ENCODE peak calls at places on chromosomes 16 and 17, in seven cellular contexts. One of them, this sample, is unnamed.

GRCh38 chr16:87459027-87459426 is 33.8 kb downstream of the ZCCHC14 start:
- DNase-seq in fibroblast of mammary gland: no peak
- DNase-seq in heart left ventricle: no peak
- DNase-seq in right lobe of liver: no peak
- DNase-seq in esophagus squamous epithelium: no peak
- DNase-seq in body of pancreas: no peak
- DNase-seq in cardiac fibroblast: no peak
- DNase-seq in this sample: no peak

GRCh38 chr17:7881655-7882054 is 6.9 kb upstream of the CHD3 start:
- DNase-seq in right lobe of liver: no peak
- DNase-seq in fibroblast of mammary gland: no peak
- DNase-seq in esophagus squamous epithelium: no peak
- DNase-seq in heart left ventricle: peak; percentile 23
- DNase-seq in body of pancreas: no peak
- DNase-seq in cardiac fibroblast: peak; percentile 26
- DNase-seq in this sample: no peak

GRCh38 chr17:57033296-57033695 is 51.8 kb upstream of the AKAP1 start:
- DNase-seq in right lobe of liver: no peak
- DNase-seq in fibroblast of mammary gland: no peak
- DNase-seq in esophagus squamous epithelium: no peak
- DNase-seq in body of pancreas: peak; percentile 60
- DNase-seq in cardiac fibroblast: peak; percentile 8
- DNase-seq in heart left ventricle: peak; percentile 49
- DNase-seq in this sample: no peak

GRCh38 chr17:27569884-27570577 is 61.0 kb upstream of the LGALS9 start:
- DNase-seq in right lobe of liver: no peak
- DNase-seq in body of pancreas: peak; percentile 59
- DNase-seq in heart left ventricle: no peak
- DNase-seq in cardiac fibroblast: no peak
- DNase-seq in esophagus squamous epithelium: no peak
- DNase-seq in fibroblast of mammary gland: no peak
- DNase-seq in this sample: no peak

GRCh38 chr17:59859444-59860025 is 33.2 kb downstream of the TUBD1 start:
- DNase-seq in right lobe of liver: no peak
- DNase-seq in body of pancreas: no peak
- DNase-seq in cardiac fibroblast: peak; percentile 81
- DNase-seq in heart left ventricle: no peak
- DNase-seq in esophagus squamous epithelium: no peak
- DNase-seq in fibroblast of mammary gland: peak; percentile 78
- DNase-seq in this sample: no peak

GRCh38 chr17:56112086-56112485 is 41.2 kb upstream of the ANKFN1 start:
- DNase-seq in cardiac fibroblast: no peak
- DNase-seq in heart left ventricle: no peak
- DNase-seq in fibroblast of mammary gland: peak; percentile 87
- DNase-seq in right lobe of liver: no peak
- DNase-seq in esophagus squamous epithelium: no peak
- DNase-seq in body of pancreas: no peak
- DNase-seq in this sample: no peak

GRCh38 chr16:27695161-27695560 is 145.2 kb downstream of the KATNIP start:
- DNase-seq in esophagus squamous epithelium: no peak
- DNase-seq in right lobe of liver: no peak
- DNase-seq in heart left ventricle: no peak
- DNase-seq in body of pancreas: no peak
- DNase-seq in fibroblast of mammary gland: no peak
- DNase-seq in cardiac fibroblast: no peak
- DNase-seq in this sample: no peak

GRCh38 chr17:10633738-10634379 is 23.2 kb downstream of the MYH3 start:
- DNase-seq in body of pancreas: no peak
- DNase-seq in right lobe of liver: no peak
- DNase-seq in esophagus squamous epithelium: no peak
- DNase-seq in cardiac fibroblast: no peak
- DNase-seq in heart left ventricle: no peak
- DNase-seq in fibroblast of mammary gland: no peak
- DNase-seq in this sample: no peak

GRCh38 chr17:21176996-21177395 is 37.0 kb downstream of the TMEM11 start:
- DNase-seq in right lobe of liver: peak; percentile 34
- DNase-seq in fibroblast of mammary gland: no peak
- DNase-seq in esophagus squamous epithelium: no peak
- DNase-seq in body of pancreas: no peak
- DNase-seq in heart left ventricle: no peak
- DNase-seq in cardiac fibroblast: no peak
- DNase-seq in this sample: no peak

GRCh38 chr16:17291289-17291688 is 179.5 kb downstream of the XYLT1 start:
- DNase-seq in esophagus squamous epithelium: no peak
- DNase-seq in fibroblast of mammary gland: no peak
- DNase-seq in body of pancreas: no peak
- DNase-seq in heart left ventricle: no peak
- DNase-seq in cardiac fibroblast: no peak
- DNase-seq in right lobe of liver: no peak
- DNase-seq in this sample: no peak

GRCh38 chr17:79560527-79560926 is 50.3 kb downstream of the RBFOX3 start:
- DNase-seq in cardiac fibroblast: no peak
- DNase-seq in heart left ventricle: no peak
- DNase-seq in esophagus squamous epithelium: no peak
- DNase-seq in fibroblast of mammary gland: no peak
- DNase-seq in body of pancreas: no peak
- DNase-seq in right lobe of liver: no peak
- DNase-seq in this sample: no peak

GRCh38 chr16:27374231-27374793 is 27.7 kb upstream of the IL21R start:
- DNase-seq in cardiac fibroblast: no peak
- DNase-seq in body of pancreas: peak; percentile 8
- DNase-seq in heart left ventricle: no peak
- DNase-seq in esophagus squamous epithelium: no peak
- DNase-seq in right lobe of liver: no peak
- DNase-seq in fibroblast of mammary gland: no peak
- DNase-seq in this sample: no peak

DNA sequence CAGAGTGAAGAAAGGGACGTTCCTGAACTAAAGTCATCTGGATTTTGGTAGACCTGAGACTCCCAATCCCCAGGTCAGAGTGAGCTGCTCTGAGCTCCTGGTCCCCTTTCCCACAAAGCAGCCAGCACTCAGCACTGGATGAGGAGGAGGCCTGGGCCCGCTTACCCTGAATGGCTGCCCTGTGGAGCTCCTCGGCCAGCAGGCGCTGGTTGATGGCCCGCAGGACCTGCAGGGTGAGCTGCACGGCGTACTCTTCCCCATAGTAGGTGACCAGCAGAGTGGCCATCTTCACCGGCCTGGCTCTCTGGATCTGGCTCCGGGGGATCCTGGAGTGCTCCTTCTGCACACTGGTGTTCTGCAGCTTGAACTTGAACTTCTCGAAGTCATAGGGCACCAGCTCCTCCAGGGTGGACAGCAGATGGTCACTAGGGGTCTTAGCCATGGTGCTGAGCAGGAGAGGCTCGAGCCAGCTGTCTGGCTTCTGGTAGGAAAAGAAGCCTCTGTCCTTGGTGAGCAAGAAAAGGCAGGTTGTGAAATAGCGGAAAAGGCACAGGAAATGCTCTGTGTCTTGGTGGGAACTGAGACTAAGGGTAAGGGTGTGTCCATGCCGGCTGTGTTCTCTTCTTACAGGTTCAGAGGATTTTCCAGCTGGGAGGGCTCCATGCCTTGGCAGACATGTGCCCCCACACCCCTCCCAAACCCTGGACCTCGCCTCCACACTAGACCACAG is at the start of gene MEFV:
- DNase-seq in heart left ventricle: no peak
- DNase-seq in esophagus squamous epithelium: no peak
- DNase-seq in body of pancreas: peak; percentile 38
- DNase-seq in right lobe of liver: no peak
- DNase-seq in fibroblast of mammary gland: peak; percentile 43
- DNase-seq in cardiac fibroblast: peak; percentile 38
- DNase-seq in this sample: no peak
- H3K4me3 ChIP-seq in heart left ventricle: peak within 1 kb of the TSS; percentile 26
- H3K4me3 ChIP-seq in esophagus squamous epithelium: no peak within 1 kb of the TSS
- H3K4me3 ChIP-seq in body of pancreas: no peak within 1 kb of the TSS
- H3K4me3 ChIP-seq in right lobe of liver: peak within 1 kb of the TSS; percentile 11
- H3K4me3 ChIP-seq in fibroblast of mammary gland: no peak within 1 kb of the TSS
- H3K4me3 ChIP-seq in cardiac fibroblast: no peak within 1 kb of the TSS
- H3K4me3 ChIP-seq in this sample: no peak within 1 kb of the TSS

GRCh38 chr17:17758443-17758842 is 77.2 kb downstream of the RAI1 start:
- DNase-seq in heart left ventricle: no peak
- DNase-seq in esophagus squamous epithelium: no peak
- DNase-seq in right lobe of liver: no peak
- DNase-seq in body of pancreas: peak; percentile 31
- DNase-seq in cardiac fibroblast: no peak
- DNase-seq in fibroblast of mammary gland: no peak
- DNase-seq in this sample: no peak

GRCh38 chr17:17759164-17759563 is 77.6 kb downstream of the SREBF1 start:
- DNase-seq in cardiac fibroblast: no peak
- DNase-seq in right lobe of liver: no peak
- DNase-seq in body of pancreas: no peak
- DNase-seq in esophagus squamous epithelium: no peak
- DNase-seq in heart left ventricle: no peak
- DNase-seq in fibroblast of mammary gland: no peak
- DNase-seq in this sample: no peak

GRCh38 chr17:17755715-17756114 is 74.5 kb downstream of the RAI1 start:
- DNase-seq in esophagus squamous epithelium: no peak
- DNase-seq in body of pancreas: no peak
- DNase-seq in fibroblast of mammary gland: no peak
- DNase-seq in heart left ventricle: no peak
- DNase-seq in right lobe of liver: no peak
- DNase-seq in cardiac fibroblast: no peak
- DNase-seq in this sample: no peak

GRCh38 chr17:17757391-17757791 is 76.1 kb downstream of the RAI1 start:
- DNase-seq in body of pancreas: no peak
- DNase-seq in fibroblast of mammary gland: no peak
- DNase-seq in heart left ventricle: no peak
- DNase-seq in right lobe of liver: no peak
- DNase-seq in esophagus squamous epithelium: no peak
- DNase-seq in cardiac fibroblast: no peak
- DNase-seq in this sample: no peak

GRCh38 chr17:17757944-17758343 is 76.7 kb downstream of the RAI1 start:
- DNase-seq in body of pancreas: no peak
- DNase-seq in right lobe of liver: no peak
- DNase-seq in esophagus squamous epithelium: no peak
- DNase-seq in cardiac fibroblast: no peak
- DNase-seq in heart left ventricle: no peak
- DNase-seq in fibroblast of mammary gland: no peak
- DNase-seq in this sample: no peak
- H3K4me3 ChIP-seq in body of pancreas: no peak overlapping the region
- H3K4me3 ChIP-seq in right lobe of liver: no peak overlapping the region
- H3K4me3 ChIP-seq in esophagus squamous epithelium: no peak overlapping the region
- H3K4me3 ChIP-seq in cardiac fibroblast: no peak overlapping the region
- H3K4me3 ChIP-seq in heart left ventricle: no peak overlapping the region
- H3K4me3 ChIP-seq in fibroblast of mammary gland: no peak overlapping the region
- H3K4me3 ChIP-seq in this sample: no peak overlapping the region

DNA sequence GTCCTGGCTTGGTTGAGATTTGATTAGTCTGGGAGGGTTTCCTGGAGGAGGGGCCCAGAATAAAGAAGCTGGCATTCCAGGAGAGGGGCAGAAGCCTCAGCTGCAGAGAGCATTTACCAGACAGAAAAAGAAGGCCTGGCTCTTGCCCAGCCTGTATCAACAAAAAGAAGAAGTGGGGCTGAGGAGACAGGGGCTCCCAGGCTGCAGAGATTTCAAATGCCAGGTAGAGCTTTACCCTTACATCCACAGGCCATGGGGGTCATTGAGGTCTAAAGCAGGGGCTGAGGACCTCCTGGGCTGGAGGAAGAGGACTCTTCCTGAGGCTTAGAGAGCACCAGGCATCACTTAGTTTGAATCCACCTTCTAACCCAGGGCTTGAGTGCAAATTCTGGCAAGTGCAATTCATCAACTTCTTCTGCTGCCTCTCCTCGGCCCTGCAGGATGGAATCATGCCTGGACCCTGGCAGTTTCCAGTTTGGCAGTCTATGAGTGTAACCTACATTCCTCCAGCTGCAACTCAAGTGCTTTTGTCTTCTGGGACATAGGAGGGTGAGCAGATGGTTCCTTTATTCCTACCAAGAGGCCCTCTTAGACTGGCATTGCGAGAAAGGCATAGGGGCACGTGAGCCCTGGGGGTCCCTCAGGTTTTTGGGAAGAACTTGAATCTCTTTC is 15.3 kb downstream of the CA7 start:
- DNase-seq in cardiac fibroblast: no peak
- DNase-seq in esophagus squamous epithelium: no peak
- DNase-seq in body of pancreas: no peak
- DNase-seq in fibroblast of mammary gland: no peak
- DNase-seq in right lobe of liver: no peak
- DNase-seq in heart left ventricle: no peak
- DNase-seq in this sample: no peak
- H3K4me3 ChIP-seq in cardiac fibroblast: no peak overlapping the region
- H3K4me3 ChIP-seq in esophagus squamous epithelium: no peak overlapping the region
- H3K4me3 ChIP-seq in body of pancreas: no peak overlapping the region
- H3K4me3 ChIP-seq in fibroblast of mammary gland: no peak overlapping the region
- H3K4me3 ChIP-seq in right lobe of liver: no peak overlapping the region
- H3K4me3 ChIP-seq in heart left ventricle: no peak overlapping the region
- H3K4me3 ChIP-seq in this sample: no peak overlapping the region

GRCh38 chr17:3964203-3965122 is at the start of gene ATP2A3:
- DNase-seq in fibroblast of mammary gland: no peak
- DNase-seq in body of pancreas: no peak
- DNase-seq in cardiac fibroblast: no peak
- DNase-seq in right lobe of liver: no peak
- DNase-seq in esophagus squamous epithelium: no peak
- DNase-seq in heart left ventricle: peak; percentile 48
- DNase-seq in this sample: peak; percentile 78

GRCh38 chr17:3960764-3961163 is 3.5 kb downstream of the ATP2A3 start:
- DNase-seq in cardiac fibroblast: peak; percentile 59
- DNase-seq in fibroblast of mammary gland: peak; percentile 72
- DNase-seq in body of pancreas: peak; percentile 63
- DNase-seq in right lobe of liver: no peak
- DNase-seq in heart left ventricle: no peak
- DNase-seq in esophagus squamous epithelium: no peak
- DNase-seq in this sample: no peak

GRCh38 chr17:3963214-3964201 is 729 bp downstream of the ATP2A3 start:
- DNase-seq in right lobe of liver: no peak
- DNase-seq in cardiac fibroblast: no peak
- DNase-seq in body of pancreas: no peak
- DNase-seq in esophagus squamous epithelium: peak; percentile 57
- DNase-seq in fibroblast of mammary gland: no peak
- DNase-seq in heart left ventricle: no peak
- DNase-seq in this sample: peak; percentile 69

GRCh38 chr17:3961564-3962047 is 2.6 kb downstream of the ATP2A3 start:
- DNase-seq in esophagus squamous epithelium: peak; percentile 40
- DNase-seq in right lobe of liver: no peak
- DNase-seq in body of pancreas: no peak
- DNase-seq in cardiac fibroblast: no peak
- DNase-seq in heart left ventricle: no peak
- DNase-seq in fibroblast of mammary gland: no peak
- DNase-seq in this sample: no peak

DNA sequence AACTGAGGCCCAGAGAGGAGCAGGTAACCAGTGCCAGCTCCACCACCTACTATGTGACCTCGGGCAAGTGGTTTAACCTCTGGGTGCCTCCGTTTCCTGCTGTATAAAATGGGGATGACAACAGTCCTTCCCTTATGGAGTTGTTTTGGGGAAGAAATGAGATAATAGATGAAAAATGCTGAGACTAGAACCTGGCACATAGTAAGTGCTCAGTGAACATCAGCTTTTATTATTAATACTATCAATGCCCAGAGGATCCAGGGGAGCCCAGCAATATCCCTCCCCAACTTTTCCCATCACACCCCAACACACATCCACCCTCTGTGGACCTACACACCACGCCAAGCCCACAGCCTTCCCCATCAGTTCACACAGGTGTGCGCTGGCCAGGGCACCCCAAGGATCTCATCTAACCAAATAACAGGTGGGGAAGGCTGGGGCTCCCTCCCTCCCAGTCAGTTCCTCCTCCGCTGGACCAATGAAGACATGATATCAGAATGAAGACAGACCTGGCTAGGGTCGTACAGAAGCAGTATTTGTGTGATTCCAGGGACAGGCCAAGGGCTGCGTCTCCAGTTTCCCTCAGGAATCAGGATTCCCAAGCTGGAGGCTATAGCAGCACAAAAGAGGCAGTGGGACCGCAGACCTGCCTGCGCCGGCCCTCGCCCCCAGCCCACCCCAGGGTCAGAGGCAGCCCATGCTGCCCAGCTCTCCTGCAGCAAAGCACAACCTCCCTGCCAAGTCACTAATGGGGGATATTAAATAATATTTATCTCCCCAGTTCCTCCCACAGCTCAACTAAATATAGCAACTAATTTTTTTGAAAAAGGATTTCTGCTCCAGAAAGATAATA is 1.8 kb downstream of the ATP2A3 start:
- DNase-seq in fibroblast of mammary gland: no peak
- DNase-seq in esophagus squamous epithelium: no peak
- DNase-seq in right lobe of liver: no peak
- DNase-seq in heart left ventricle: no peak
- DNase-seq in cardiac fibroblast: no peak
- DNase-seq in body of pancreas: no peak
- DNase-seq in this sample: no peak
- H3K4me3 ChIP-seq in fibroblast of mammary gland: no peak overlapping the region
- H3K4me3 ChIP-seq in esophagus squamous epithelium: peak overlapping the region; percentile 61
- H3K4me3 ChIP-seq in right lobe of liver: no peak overlapping the region
- H3K4me3 ChIP-seq in heart left ventricle: peak overlapping the region; percentile 64
- H3K4me3 ChIP-seq in cardiac fibroblast: no peak overlapping the region
- H3K4me3 ChIP-seq in body of pancreas: no peak overlapping the region
- H3K4me3 ChIP-seq in this sample: no peak overlapping the region

This sample was measured in GM23338.